ENCODE peak calls at places on chromosomes 11 and 22, in eight cellular contexts. B is stimulated activated CD8-positive, alpha-beta memory T cell treated with anti-CD3 and anti-CD28 coated beads, Interleukin-7, amount 100 ng/mL, for 1 hour; A is MV-4-11; P is bronchial epithelial cell; S is NCI-H345; X is hippocampal formation; R is HT-29; C is midbrain. D is an unnamed sample.

GRCh38 chr11:8055836-8056526 is 25.0 kb upstream of the TUB start:
- DNase-seq in B (no peak), A (no peak), P (no peak), S (no peak), X (no peak), R (no peak), C (no peak), D (no peak)

GRCh38 chr22:30704978-30705377 is 10.3 kb downstream of the OSBP2 start:
- DNase-seq in B (no peak), A (no peak), P (no peak), S (no peak), X (no peak), R (no peak), C (no peak), D (no peak)

GRCh38 chr11:11149671-11150459 is 203.2 kb downstream of the CSNK2A3 start:
- DNase-seq in B (no peak), A (peak; percentile 25), P (no peak), S (no peak), X (no peak), R (no peak), C (no peak), D (no peak)

GRCh38 chr22:29755889-29756288 is 10.9 kb downstream of the ZMAT5 start:
- DNase-seq in B (no peak), A (no peak), P (no peak), S (no peak), X (no peak), R (no peak), C (no peak), D (no peak)

GRCh38 chr11:2591805-2592204 is 108.0 kb downstream of the KCNQ1OT1 start:
- DNase-seq in B (no peak), A (no peak), P (no peak), S (no peak), X (no peak), R (no peak), C (no peak), D (no peak)

GRCh38 chr11:44535201-44535980 is 30.1 kb upstream of the CD82 start:
- DNase-seq in B (no peak), A (no peak), P (no peak), S (no peak), X (no peak), R (no peak), C (no peak), D (no peak)

GRCh38 chr22:24178502-24179440 is 2.5 kb upstream of the SUSD2 start:
- DNase-seq in B (no peak), A (no peak), P (no peak), S (no peak), X (no peak), R (no peak), C (no peak), D (no peak)

GRCh38 chr11:112996924-112997323 is 35.7 kb downstream of the NCAM1 start:
- DNase-seq in B (no peak), A (no peak), P (no peak), S (no peak), X (no peak), R (no peak), C (no peak), D (no peak)

GRCh38 chr11:118176400-118177134 is at the start of gene SCN2B:
- DNase-seq in B (no peak), A (no peak), P (peak; percentile 38), S (no peak), X (peak; percentile 80), R (no peak), C (peak; percentile 64), D (no peak)

GRCh38 chr22:36220457-36220921 is 18.8 kb downstream of the APOL2 start:
- DNase-seq in B (no peak), A (no peak), P (no peak), S (peak; percentile 75), X (no peak), R (peak; percentile 7), C (no peak), D (no peak)

GRCh38 chr11:45556851-45557707 is 108.3 kb downstream of the CHST1 start:
- DNase-seq in B (no peak), A (no peak), P (peak; percentile 9), S (no peak), X (no peak), R (no peak), C (no peak), D (no peak)

GRCh38 chr11:29452131-29452530 is 564.7 kb downstream of the KCNA4 start:
- DNase-seq in B (no peak), A (no peak), P (peak; percentile 91), S (no peak), X (no peak), R (no peak), C (no peak), D (peak; percentile 89)